ENCODE peak calls at places on chromosome 18, in seven cellular contexts. L is A549, T is heart left ventricle, U is stomach, A is heart right ventricle, O is cardiac fibroblast, Q is fibroblast of the aortic adventitia. K is an unnamed sample.

GRCh38 chr18:76997951-76998808 is 134.4 kb downstream of the MBP start:
- DNase-seq in L (no peak), T (no peak), U (no peak), A (no peak), O (no peak), Q (no peak), K (no peak)

GRCh38 chr18:45014047-45014501 is 333.4 kb downstream of the SETBP1 start:
- DNase-seq in L (peak; percentile 33), T (no peak), U (no peak), A (no peak), O (peak; percentile 88), Q (peak; percentile 78), K (no peak)

GRCh38 chr18:75213610-75214009 is 3.0 kb downstream of the TSHZ1 start:
- DNase-seq in L (no peak), T (no peak), U (no peak), A (no peak), O (peak; percentile 31), Q (peak; percentile 67), K (no peak)

GRCh38 chr18:73549236-73549635 is 598.4 kb downstream of the FBXO15 start:
- DNase-seq in L (no peak), T (no peak), U (no peak), A (no peak), O (no peak), Q (peak; percentile 12), K (no peak)

GRCh38 chr18:58507881-58508280 is 121.0 kb downstream of the ALPK2 start:
- DNase-seq in L (no peak), T (no peak), U (no peak), A (no peak), O (no peak), Q (no peak), K (no peak)

GRCh38 chr18:13017247-13017875 is 26.2 kb downstream of the CEP192 start:
- DNase-seq in L (no peak), T (no peak), U (no peak), A (no peak), O (no peak), Q (no peak), K (no peak)

GRCh38 chr18:11494093-11494492 is 115.3 kb upstream of the SLC35G4 start:
- DNase-seq in L (no peak), T (no peak), U (no peak), A (no peak), O (peak; percentile 53), Q (no peak), K (no peak)

GRCh38 chr18:23173912-23174311 is 38.6 kb downstream of the CABLES1 start:
- DNase-seq in L (no peak), T (no peak), U (no peak), A (no peak), O (no peak), Q (no peak), K (no peak)

GRCh38 chr18:47601608-47602272 is 328.7 kb downstream of the SMAD2 start:
- DNase-seq in L (no peak), T (no peak), U (no peak), A (no peak), O (no peak), Q (no peak), K (no peak)

GRCh38 chr18:34901299-34901698 is 139.9 kb upstream of the MAPRE2 start:
- DNase-seq in L (no peak), T (no peak), U (no peak), A (no peak), O (peak; percentile 35), Q (peak; percentile 17), K (no peak)

GRCh38 chr18:69900941-69901340 is 46.7 kb downstream of the CD226 start:
- DNase-seq in L (no peak), T (no peak), U (no peak), A (no peak), O (no peak), Q (no peak), K (no peak)

GRCh38 chr18:74631242-74632087 is 33.8 kb downstream of the ZNF407 start:
- DNase-seq in L (no peak), T (no peak), U (no peak), A (no peak), O (peak; percentile 76), Q (peak; percentile 52), K (no peak)

GRCh38 chr18:48638451-48638850 is 99.6 kb downstream of the CTIF start:
- DNase-seq in L (no peak), T (no peak), U (no peak), A (no peak), O (no peak), Q (no peak), K (no peak)

GRCh38 chr18:24922491-24922890 is 429.5 kb downstream of the ZNF521 start:
- DNase-seq in L (no peak), T (no peak), U (no peak), A (no peak), O (no peak), Q (no peak), K (no peak)

GRCh38 chr18:56795381-56795780 is 144.2 kb downstream of the WDR7 start:
- DNase-seq in L (no peak), T (no peak), U (no peak), A (no peak), O (peak; percentile 7), Q (no peak), K (no peak)

GRCh38 chr18:2955966-2956521 is 56.9 kb downstream of the LPIN2 start:
- DNase-seq in L (no peak), T (no peak), U (no peak), A (no peak), O (no peak), Q (peak; percentile 53), K (no peak)

GRCh38 chr18:24033644-24034412 is 19.3 kb downstream of the TTC39C start:
- DNase-seq in L (no peak), T (no peak), U (no peak), A (no peak), O (no peak), Q (no peak), K (no peak)

GRCh38 chr18:62324917-62325805 is at the start of gene TNFRSF11A:
- DNase-seq in L (peak; percentile 38), T (no peak), U (peak; percentile 77), A (no peak), O (peak; percentile 5), Q (no peak), K (no peak)

GRCh38 chr18:52160652-52161051 is 179.3 kb upstream of the DCC start:
- DNase-seq in L (no peak), T (no peak), U (no peak), A (no peak), O (no peak), Q (no peak), K (no peak)

GRCh38 chr18:9916814-9917213 is 3.0 kb downstream of the VAPA start:
- DNase-seq in L (no peak), T (no peak), U (no peak), A (no peak), O (no peak), Q (no peak), K (no peak)

GRCh38 chr18:70292628-70293027 is 3.8 kb downstream of the SOCS6 start:
- DNase-seq in L (no peak), T (no peak), U (no peak), A (no peak), O (no peak), Q (no peak), K (no peak)

GRCh38 chr18:62037989-62038778 is 145.4 kb upstream of the RNF152 start:
- DNase-seq in L (no peak), T (no peak), U (no peak), A (no peak), O (peak; percentile 59), Q (peak; percentile 74), K (no peak)

GRCh38 chr18:54960197-54960596 is 936 bp upstream of the CCDC68 start:
- DNase-seq in L (no peak), T (no peak), U (no peak), A (no peak), O (no peak), Q (no peak), K (no peak)

GRCh38 chr18:54962919-54963645 is 3.8 kb upstream of the CCDC68 start:
- DNase-seq in L (no peak), T (no peak), U (no peak), A (no peak), O (no peak), Q (no peak), K (no peak)

GRCh38 chr18:54964741-54965140 is 5.5 kb upstream of the CCDC68 start:
- DNase-seq in L (no peak), T (no peak), U (no peak), A (no peak), O (peak; percentile 57), Q (peak; percentile 42), K (no peak)

GRCh38 chr18:54961016-54961423 is 1.8 kb upstream of the CCDC68 start:
- DNase-seq in L (no peak), T (no peak), U (no peak), A (no peak), O (no peak), Q (no peak), K (no peak)

GRCh38 chr18:54961868-54962267 is 2.6 kb upstream of the CCDC68 start:
- DNase-seq in L (no peak), T (no peak), U (no peak), A (no peak), O (no peak), Q (no peak), K (no peak)
- TF ChIP-seq CTCF in L (no peak), T (no peak), U (no peak), A (no peak), O (no peak), Q (no peak), K (no peak)

GRCh38 chr18:79829136-79829854 is 31.6 kb downstream of the KCNG2 start:
- DNase-seq in L (no peak), T (no peak), U (no peak), A (no peak), O (no peak), Q (no peak), K (peak; percentile 77)

GRCh38 chr18:79828258-79828657 is 30.5 kb downstream of the KCNG2 start:
- DNase-seq in L (no peak), T (no peak), U (no peak), A (no peak), O (no peak), Q (no peak), K (no peak)

GRCh38 chr18:79825913-79826312 is 28.2 kb downstream of the KCNG2 start:
- DNase-seq in L (no peak), T (peak; percentile 27), U (no peak), A (peak; percentile 18), O (no peak), Q (no peak), K (peak; percentile 80)

GRCh38 chr18:79823120-79823519 is 25.4 kb downstream of the KCNG2 start:
- DNase-seq in L (no peak), T (no peak), U (no peak), A (no peak), O (no peak), Q (no peak), K (no peak)

GRCh38 chr18:79826966-79827365 is 29.2 kb downstream of the KCNG2 start:
- DNase-seq in L (no peak), T (no peak), U (no peak), A (no peak), O (no peak), Q (no peak), K (peak; percentile 83)
- TF ChIP-seq CTCF in L (no peak), T (no peak), U (no peak), A (no peak), O (no peak), Q (no peak), K (no peak)

GRCh38 chr18:41899535-41899934 is 55.5 kb upstream of the PIK3C3 start:
- DNase-seq in L (no peak), T (no peak), U (no peak), A (no peak), O (peak; percentile 8), Q (no peak), K (no peak)
- TF ChIP-seq CTCF in L (no peak), T (no peak), U (no peak), A (no peak), O (peak; percentile 8), Q (no peak), K (no peak)

GRCh38 chr18:55522011-55522410 is 66.0 kb downstream of the TCF4 start:
- DNase-seq in L (no peak), T (no peak), U (no peak), A (no peak), O (peak; percentile 52), Q (no peak), K (no peak)
- TF ChIP-seq CTCF in L (no peak), T (no peak), U (no peak), A (peak; percentile 38), O (peak; percentile 48), Q (peak; percentile 32), K (peak; percentile 28)